ENCODE peak calls at places on chromosomes 3 and 15, in five cellular contexts. L is GM19239; K is activated CD4-positive, alpha-beta T cell treated with anti-CD3 and anti-CD28 coated beads for 1 hour; N is stimulated activated CD4-positive, alpha-beta T cell treated with anti-CD3 and anti-CD28 coated beads, Interleukin-2, amount 100 ng/mL, for 48 hours; R is T-helper 2 cell. U is an unnamed sample.

GRCh38 chr3:146589899-146590508 is 15.1 kb downstream of the PLSCR5 start:
- DNase-seq in K (no peak), N (no peak), R (no peak), L (no peak), U (no peak)

GRCh38 chr15:63727542-63727941 is 106.2 kb downstream of the HERC1 start:
- DNase-seq in K (no peak), N (no peak), R (no peak), L (no peak), U (no peak)

GRCh38 chr3:148591525-148591924 is 106.2 kb upstream of the AGTR1 start:
- DNase-seq in K (no peak), N (no peak), L (no peak), R (no peak), U (no peak)

GRCh38 chr3:62562596-62562995 is 189.2 kb upstream of the FEZF2 start:
- DNase-seq in K (no peak), N (no peak), L (no peak), R (no peak), U (no peak)

GRCh38 chr3:49370585-49371290 is 12.6 kb upstream of the GPX1 start:
- DNase-seq in K (no peak), N (no peak), L (no peak), R (no peak), U (no peak)

GRCh38 chr3:72265250-72265649 is 480.3 kb upstream of the PROK2 start:
- DNase-seq in N (no peak), K (no peak), R (no peak), L (no peak), U (no peak)

GRCh38 chr15:52183562-52184173 is 7.5 kb downstream of the GNB5 start:
- DNase-seq in L (no peak), N (no peak), R (no peak), K (no peak), U (no peak)

GRCh38 chr3:138694287-138695007 is 85.9 kb downstream of the FAIM start:
- DNase-seq in R (no peak), N (no peak), K (no peak), L (no peak), U (no peak)

GRCh38 chr3:193905993-193906396 is 230.0 kb upstream of the HES1 start:
- DNase-seq in K (no peak), N (no peak), R (no peak), L (no peak), U (no peak)

GRCh38 chr3:187986514-187986934 is 167.4 kb upstream of the LPP start:
- DNase-seq in K (no peak), R (no peak), L (no peak), N (peak; percentile 41), U (peak; percentile 69)

GRCh38 chr3:142844339-142844977 is 44.4 kb downstream of the PCOLCE2 start:
- DNase-seq in L (no peak), N (no peak), R (no peak), K (no peak), U (peak; percentile 34)

GRCh38 chr3:197711973-197712707 is 24.6 kb downstream of the RUBCN start:
- DNase-seq in L (no peak), K (peak; percentile 78), N (peak; percentile 77), R (peak; percentile 53), U (peak; percentile 63)

GRCh38 chr3:186949281-186949982 is 19.1 kb downstream of the ST6GAL1 start:
- DNase-seq in R (no peak), N (no peak), L (no peak), K (no peak), U (no peak)

GRCh38 chr3:186930143-186930638 is at the start of gene ST6GAL1:
- DNase-seq in L (peak; percentile 52), K (peak; percentile 43), R (peak; percentile 36), N (peak; percentile 61), U (peak; percentile 49)

GRCh38 chr3:155293518-155293917 is at the start of gene STRIT1:
- DNase-seq in N (no peak), K (no peak), L (no peak), R (no peak), U (no peak)

GRCh38 chr3:52028572-52028971 is 27.8 kb downstream of the DUSP7 start:
- DNase-seq in L (no peak), N (no peak), R (no peak), K (no peak), U (no peak)

GRCh38 chr3:105394177-105394576 is 27.5 kb downstream of the ALCAM start:
- DNase-seq in R (no peak), L (no peak), K (no peak), N (no peak), U (no peak)

GRCh38 chr3:98574157-98574556 is 19.3 kb downstream of the CPOX start:
- DNase-seq in R (no peak), N (no peak), L (no peak), K (no peak), U (no peak)

GRCh38 chr15:92821491-92822116 is 78.5 kb upstream of the CHD2 start:
- DNase-seq in R (no peak), L (no peak), K (no peak), N (no peak), U (no peak)

GRCh38 chr3:28950614-28951013 is 330.3 kb upstream of the RBMS3 start:
- DNase-seq in K (no peak), R (no peak), L (no peak), N (no peak), U (no peak)

GRCh38 chr3:70064194-70064787 is 64.8 kb downstream of the SAMMSON start:
- DNase-seq in L (peak; percentile 3), K (no peak), N (peak; percentile 14), R (no peak), U (no peak)

GRCh38 chr3:41681479-41681878 is 280.4 kb downstream of the ULK4 start:
- DNase-seq in R (no peak), N (no peak), K (no peak), L (no peak), U (peak; percentile 32)

GRCh38 chr3:126947429-126947828 is 35.5 kb upstream of the PLXNA1 start:
- DNase-seq in R (no peak), K (no peak), N (no peak), L (no peak), U (no peak)

GRCh38 chr15:32849769-32850668 is 132.2 kb downstream of the GREM1 start:
- DNase-seq in N (no peak), K (no peak), L (no peak), R (no peak), U (no peak)

GRCh38 chr15:73965094-73965729 is 26.9 kb downstream of the STOML1 start:
- DNase-seq in L (no peak), R (no peak), N (peak; percentile 52), K (no peak), U (no peak)

GRCh38 chr3:33377489-33377888 is 62.7 kb downstream of the UBP1 start:
- DNase-seq in N (no peak), L (no peak), R (no peak), K (no peak), U (no peak)

GRCh38 chr15:39691229-39691628 is 91.4 kb downstream of the FSIP1 start:
- DNase-seq in R (no peak), K (no peak), L (no peak), N (no peak), U (no peak)

GRCh38 chr3:190318666-190319065 is 3.6 kb downstream of the CLDN1 start:
- DNase-seq in K (no peak), N (no peak), L (no peak), R (no peak), U (no peak)

GRCh38 chr3:188326111-188326510 is 172.2 kb downstream of the LPP start:
- DNase-seq in R (no peak), L (no peak), K (no peak), N (no peak), U (no peak)

GRCh38 chr3:50388021-50388719 is 28.8 kb upstream of the TMEM115 start:
- DNase-seq in K (no peak), N (no peak), L (no peak), R (no peak), U (peak; percentile 8)

GRCh38 chr15:92034227-92034626 is 180.7 kb downstream of the SLCO3A1 start:
- DNase-seq in K (no peak), R (no peak), N (no peak), L (no peak), U (no peak)

GRCh38 chr3:184677344-184678316 is 34.2 kb downstream of the MAGEF1 start:
- DNase-seq in L (no peak), N (no peak), R (no peak), K (no peak), U (no peak)

U was measured in HL-60.